ENCODE peak calls at places on chromosomes 6 and 20, in seven cellular contexts. E, F, P, M, H, J and U are unnamed samples.

GRCh38 chr6:14373648-14374437 is 256.3 kb downstream of the CD83 start:
- DNase-seq in J (no peak), P (no peak), M (no peak), H (no peak), F (no peak), E (no peak), U (no peak)

GRCh38 chr20:10763117-10763516 is 89.3 kb upstream of the JAG1 start:
- DNase-seq in P (no peak), J (no peak), M (peak), E (no peak), F (peak), H (no peak), U (no peak)

GRCh38 chr6:152143359-152143758 is 335.9 kb downstream of the ESR1 start:
- DNase-seq in H (no peak), E (no peak), F (no peak), M (no peak), J (no peak), P (no peak), U (no peak)

GRCh38 chr6:78909391-78909790 is 42.0 kb downstream of the IRAK1BP1 start:
- DNase-seq in H (no peak), F (peak), E (peak), J (peak), P (no peak), M (peak), U (peak)

GRCh38 chr20:29740601-29740950 is 1516.9 kb upstream of the DEFB115 start:
- DNase-seq in E (no peak), J (no peak), H (peak), P (no peak), M (no peak), F (no peak), U (no peak)

GRCh38 chr20:20027284-20027683 is 10.1 kb downstream of the NAA20 start:
- DNase-seq in F (no peak), P (no peak), J (no peak), H (no peak), M (no peak), E (no peak), U (no peak)

GRCh38 chr6:3825851-3826581 is 23.2 kb upstream of the FAM50B start:
- DNase-seq in M (peak), J (no peak), P (no peak), E (peak), F (peak), H (peak), U (no peak)

GRCh38 chr6:131640100-131640499 is 3.0 kb downstream of the ENPP3 start:
- DNase-seq in M (no peak), E (no peak), H (no peak), P (no peak), J (no peak), F (no peak), U (peak)

GRCh38 chr20:10508468-10509251 is 73.6 kb downstream of the SLX4IP start:
- DNase-seq in F (peak), E (peak), J (peak), P (no peak), M (peak), H (no peak), U (no peak)

GRCh38 chr20:33291830-33292355 is 8.9 kb downstream of the BPIFB1 start:
- DNase-seq in P (peak), F (peak), J (peak), H (peak), E (no peak), M (no peak), U (peak)

GRCh38 chr6:48200874-48201273 is 89.9 kb upstream of the PTCHD4 start:
- DNase-seq in F (no peak), P (no peak), J (no peak), E (no peak), H (no peak), M (no peak), U (no peak)

GRCh38 chr20:8860011-8860495 is 208.8 kb upstream of the PLCB4 start:
- DNase-seq in P (no peak), J (no peak), M (peak), E (peak), F (peak), H (no peak), U (no peak)

GRCh38 chr20:56875052-56875663 is 246.1 kb downstream of the TFAP2C start:
- DNase-seq in F (peak), E (peak), M (peak), H (no peak), J (peak), P (no peak), U (no peak)

GRCh38 chr6:111846511-111847409 is 26.5 kb downstream of the FYN start:
- DNase-seq in P (no peak), E (peak), M (no peak), H (no peak), J (no peak), F (no peak), U (no peak)

GRCh38 chr6:69866351-69867074 is at the start of gene COL19A1:
- DNase-seq in H (peak), M (peak), J (peak), E (no peak), P (peak), F (peak), U (peak)

GRCh38 chr20:62149532-62150235 is 6.1 kb downstream of the SS18L1 start:
- DNase-seq in H (no peak), J (no peak), F (no peak), E (peak), P (peak), M (peak), U (no peak)

GRCh38 chr20:44028868-44029847 is 114.5 kb downstream of the TOX2 start:
- DNase-seq in H (no peak), M (no peak), E (no peak), J (peak), F (no peak), P (no peak), U (no peak)

GRCh38 chr20:16011061-16011460 is 562.2 kb downstream of the KIF16B start:
- DNase-seq in H (no peak), F (no peak), J (no peak), E (no peak), M (no peak), P (no peak), U (no peak)

GRCh38 chr6:128275030-128275429 is 245.4 kb downstream of the PTPRK start:
- DNase-seq in J (no peak), F (peak), P (no peak), H (no peak), E (peak), M (peak), U (no peak)

GRCh38 chr6:157944983-157945931 is 36.4 kb upstream of the SYNJ2 start:
- DNase-seq in E (no peak), F (peak), J (no peak), M (peak), H (no peak), P (no peak), U (no peak)

GRCh38 chr6:167491403-167492095 is 166.7 kb downstream of the TTLL2 start:
- DNase-seq in M (no peak), E (no peak), F (no peak), J (no peak), P (no peak), H (no peak), U (no peak)

GRCh38 chr6:85401186-85402062 is 48.5 kb upstream of the NT5E start:
- DNase-seq in H (no peak), F (no peak), M (no peak), J (no peak), E (no peak), P (no peak), U (no peak)

GRCh38 chr20:61387204-61387958 is 135.3 kb downstream of the CDH4 start:
- DNase-seq in F (peak), M (peak), H (peak), J (no peak), P (peak), E (peak), U (no peak)

GRCh38 chr20:2799688-2800589 is 488 bp downstream of the CPXM1 start:
- DNase-seq in P (peak), M (peak), F (no peak), J (peak), H (no peak), E (no peak), U (no peak)

GRCh38 chr6:84582997-84583396 is 181.4 kb downstream of the TBX18 start:
- DNase-seq in F (peak), P (no peak), J (no peak), M (peak), E (no peak), H (no peak), U (no peak)

GRCh38 chr20:63045991-63046390 is 39.2 kb upstream of the BHLHE23 start:
- DNase-seq in M (no peak), P (no peak), H (no peak), F (no peak), E (no peak), J (no peak), U (no peak)

GRCh38 chr6:3906191-3907019 is 57.2 kb downstream of the FAM50B start:
- DNase-seq in E (no peak), J (no peak), M (no peak), F (no peak), P (peak), H (peak), U (no peak)

GRCh38 chr6:99592900-99593299 is 13.7 kb upstream of the PRDM13 start:
- DNase-seq in J (peak), H (no peak), P (no peak), M (no peak), E (peak), F (peak), U (no peak)

GRCh38 chr6:135534773-135535380 is 37.3 kb upstream of the AHI1 start:
- DNase-seq in E (peak), F (peak), M (peak), H (no peak), P (no peak), J (no peak), U (no peak)

GRCh38 chr20:62276448-62276847 is 26.3 kb upstream of the ADRM1 start:
- DNase-seq in J (no peak), M (no peak), E (no peak), P (no peak), F (no peak), H (peak), U (no peak)

GRCh38 chr6:29005183-29005885 is at the start of gene ZNF311:
- DNase-seq in M (peak), J (peak), F (peak), E (peak), P (peak), H (peak), U (no peak)

DNA sequence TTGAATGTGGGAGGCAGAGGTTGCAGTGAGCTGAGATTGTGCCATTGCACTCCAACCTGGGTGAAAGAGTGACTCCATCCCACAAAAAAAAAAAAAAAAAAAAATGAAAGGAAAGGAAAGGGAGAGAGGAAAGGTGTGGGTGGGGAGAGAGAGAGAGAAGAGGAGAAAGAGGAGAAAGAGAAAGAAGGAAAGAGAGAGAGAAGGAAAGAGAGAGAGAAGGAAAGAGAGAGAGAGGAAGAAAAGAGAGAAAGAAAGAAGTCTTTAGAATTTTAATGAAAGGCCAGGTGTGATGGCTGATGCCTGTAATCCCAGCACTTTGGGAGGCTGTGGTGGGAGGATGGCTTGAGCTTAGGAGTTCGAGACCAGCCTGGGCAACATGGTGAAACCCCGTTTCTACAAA is 7.7 kb upstream of the BCAS4 start:
- DNase-seq in M (no peak), P (no peak), J (no peak), F (no peak), E (no peak), H (no peak), U (no peak)
- H3K4me3 ChIP-seq in M (no peak), P (no peak), J (no peak), F (no peak), E (no peak), H (no peak), U (no peak)

GRCh38 chr20:4597215-4597614 is 124.5 kb upstream of the PRND start:
- DNase-seq in M (no peak), P (no peak), J (no peak), H (no peak), E (no peak), F (no peak), U (no peak)

GRCh38 chr20:4593149-4593525 is 128.6 kb upstream of the PRND start:
- DNase-seq in H (no peak), P (no peak), M (no peak), F (no peak), E (no peak), J (no peak), U (no peak)

GRCh38 chr20:4591975-4592315 is 129.8 kb upstream of the PRND start:
- DNase-seq in H (no peak), J (no peak), M (no peak), P (no peak), E (no peak), F (no peak), U (no peak)

DNA sequence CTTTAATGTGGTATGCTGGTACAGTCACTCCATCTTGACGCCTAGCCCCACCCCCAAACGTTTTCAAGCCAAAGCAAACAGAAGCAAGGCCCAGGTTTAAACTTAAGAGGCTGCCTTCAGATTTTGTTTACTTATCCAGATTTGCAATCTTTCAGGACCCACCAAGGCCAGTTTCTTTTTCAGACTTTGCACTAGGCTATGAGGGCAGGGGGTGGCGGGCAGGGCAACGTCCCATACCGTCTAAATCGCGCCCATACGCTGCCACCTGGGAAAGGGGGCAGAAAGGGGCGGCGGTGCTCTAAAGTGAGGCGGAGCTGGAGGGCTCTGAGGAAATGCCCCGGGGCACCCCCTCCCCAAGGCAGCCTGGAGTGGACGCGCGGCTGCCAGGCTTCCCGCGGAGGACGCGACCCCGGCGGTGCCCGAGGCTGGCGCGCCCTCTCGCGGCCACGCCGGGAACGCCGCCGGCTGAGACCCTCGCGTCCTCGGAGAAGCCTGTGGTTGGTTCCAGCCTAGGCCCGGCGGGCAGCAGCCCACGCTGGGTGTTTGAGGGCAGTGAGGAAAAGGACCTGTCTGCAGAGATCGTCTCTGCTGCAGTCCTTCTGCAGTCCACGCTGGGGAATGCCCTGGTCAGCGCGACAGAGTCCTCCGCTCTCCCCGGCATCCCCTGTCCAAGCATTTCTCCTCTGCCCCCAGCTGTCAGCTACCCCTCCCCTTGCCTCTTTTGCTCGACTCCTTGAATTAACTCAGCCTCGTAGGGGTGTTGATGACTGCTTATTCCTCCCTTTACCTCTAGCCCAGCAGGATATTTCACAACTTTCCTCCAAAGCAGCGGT is 129.2 kb upstream of the PRND start:
- DNase-seq in E (peak), P (peak), F (peak), J (peak), M (peak), H (peak), U (no peak)
- H3K4me3 ChIP-seq in E (peak), P (no peak), F (peak), J (no peak), M (peak), H (peak), U (no peak)

DNA sequence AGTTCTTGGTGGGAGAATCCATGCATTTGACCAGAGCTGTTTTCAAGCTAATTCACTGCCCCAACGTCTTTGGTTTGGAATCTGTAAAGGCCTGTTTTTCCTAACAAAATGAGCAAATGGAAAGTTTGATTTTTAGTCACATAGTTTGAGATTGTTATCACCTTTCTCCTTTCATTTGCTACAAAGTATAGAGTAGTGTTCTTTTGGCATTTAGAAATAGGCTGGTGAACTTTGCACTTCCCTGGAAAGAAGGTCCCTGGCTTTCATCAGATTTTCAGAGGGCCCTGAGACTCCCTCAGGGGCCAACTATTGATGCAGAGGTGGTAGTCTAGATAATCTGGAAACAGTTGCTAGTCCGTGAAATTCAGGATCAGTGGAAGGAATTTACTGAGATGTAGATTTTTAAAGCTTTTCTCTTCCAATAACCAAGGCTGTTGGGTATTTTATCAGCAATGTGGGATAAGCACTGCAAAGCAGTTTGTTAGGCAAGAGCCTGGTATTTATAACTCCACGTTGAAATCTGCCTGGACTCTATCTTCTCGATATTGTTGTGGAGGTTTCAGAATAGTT is 1.7 kb downstream of the ARFGEF2 start:
- DNase-seq in J (no peak), P (no peak), M (no peak), E (no peak), H (no peak), F (no peak), U (no peak)
- H3K4me3 ChIP-seq in J (peak), P (peak), M (peak), E (peak), H (peak), F (peak), U (peak)

GRCh38 chr6:20998748-20999448 is 464.6 kb downstream of the CDKAL1 start:
- DNase-seq in F (no peak), H (no peak), M (no peak), J (no peak), P (no peak), E (peak), U (no peak)
- H3K4me3 ChIP-seq in F (no peak), H (no peak), M (no peak), J (no peak), P (no peak), E (no peak), U (no peak)